ENCODE peak calls at places on chromosome 10, in seven cellular contexts. E is H1, P is K562, K is HCT116, D is HepG2, Q is GM12878, W is SK-N-SH. O is an unnamed sample.
A peak's percentile ranks its signal among the peaks of the same experiment; 100 is the strongest.

GRCh38 chr10:30529373-30529998 is 95.5 kb downstream of the MAP3K8 start:
- DNase-seq in E (no peak), P (no peak), K (no peak), D (no peak), Q (peak; percentile 77), W (no peak), O (no peak)

GRCh38 chr10:32095116-32095733 is 39.0 kb upstream of the KIF5B start:
- DNase-seq in E (no peak), P (no peak), K (peak; percentile 7), D (peak; percentile 86), Q (no peak), W (no peak), O (no peak)

GRCh38 chr10:123901621-123902020 is 10.0 kb upstream of the CPXM2 start:
- DNase-seq in E (no peak), P (peak; percentile 58), K (peak; percentile 27), D (no peak), Q (no peak), W (no peak), O (no peak)

GRCh38 chr10:33337335-33337854 is 2.9 kb upstream of the NRP1 start:
- DNase-seq in E (no peak), P (no peak), K (no peak), D (no peak), Q (no peak), W (no peak), O (no peak)

GRCh38 chr10:76640765-76641164 is 996.8 kb downstream of the KCNMA1 start:
- DNase-seq in E (no peak), P (no peak), K (no peak), D (no peak), Q (no peak), W (no peak), O (no peak)

GRCh38 chr10:77817541-77817940 is 109.0 kb downstream of the DLG5 start:
- DNase-seq in E (no peak), P (no peak), K (no peak), D (no peak), Q (no peak), W (no peak), O (no peak)

GRCh38 chr10:110779489-110779888 is 92.2 kb upstream of the PDCD4 start:
- DNase-seq in E (no peak), P (no peak), K (no peak), D (no peak), Q (no peak), W (no peak), O (no peak)

GRCh38 chr10:50291261-50291850 is 40.0 kb upstream of the ASAH2 start:
- DNase-seq in E (no peak), P (peak; percentile 42), K (no peak), D (no peak), Q (no peak), W (no peak), O (no peak)

GRCh38 chr10:19453967-19454366 is 362.3 kb upstream of the PLXDC2 start:
- DNase-seq in E (no peak), P (no peak), K (no peak), D (no peak), Q (no peak), W (no peak), O (no peak)

GRCh38 chr10:13091816-13092215 is 8.1 kb upstream of the OPTN start:
- DNase-seq in E (no peak), P (peak; percentile 55), K (no peak), D (no peak), Q (no peak), W (no peak), O (no peak)

GRCh38 chr10:88642254-88642653 is 22.0 kb upstream of the LIPF start:
- DNase-seq in E (no peak), P (no peak), K (no peak), D (no peak), Q (no peak), W (no peak), O (no peak)

GRCh38 chr10:47023237-47024045 is 112.2 kb downstream of the PTPN20 start:
- DNase-seq in E (peak; percentile 39), P (no peak), K (no peak), D (no peak), Q (no peak), W (no peak), O (no peak)

GRCh38 chr10:117663750-117664149 is 121.2 kb downstream of the EMX2 start:
- DNase-seq in E (no peak), P (no peak), K (peak; percentile 33), D (peak; percentile 6), Q (peak; percentile 83), W (no peak), O (no peak)
- TF ChIP-seq YY1 in E (no peak), P (no peak), K (no peak), D (no peak), Q (no peak), W (no peak), O (no peak)

DNA sequence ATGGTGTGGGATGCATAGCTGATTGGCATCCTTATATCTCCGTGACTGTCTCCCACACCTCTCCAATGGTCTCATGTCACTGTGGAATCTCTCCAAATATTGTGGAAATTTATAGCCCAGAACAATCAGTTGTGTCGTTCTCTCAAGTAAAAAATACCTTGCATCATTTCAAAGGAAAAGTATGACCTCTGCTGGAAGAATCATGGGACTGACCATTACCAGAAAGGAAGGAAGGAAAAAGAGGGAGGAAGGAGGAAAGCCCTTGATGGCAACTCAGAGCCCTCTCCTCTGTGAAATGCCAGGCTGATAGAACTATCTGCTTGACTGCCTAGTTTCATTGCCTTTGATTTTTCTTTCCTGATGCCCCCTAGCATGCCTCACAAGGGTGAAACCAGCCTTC is 76.3 kb downstream of the FOXI2 start:
- DNase-seq in E (no peak), P (no peak), K (peak; percentile 16), D (no peak), Q (no peak), W (no peak), O (no peak)
- TF ChIP-seq YY1 in E (no peak), P (no peak), K (no peak), D (no peak), Q (no peak), W (no peak), O (no peak)

DNA sequence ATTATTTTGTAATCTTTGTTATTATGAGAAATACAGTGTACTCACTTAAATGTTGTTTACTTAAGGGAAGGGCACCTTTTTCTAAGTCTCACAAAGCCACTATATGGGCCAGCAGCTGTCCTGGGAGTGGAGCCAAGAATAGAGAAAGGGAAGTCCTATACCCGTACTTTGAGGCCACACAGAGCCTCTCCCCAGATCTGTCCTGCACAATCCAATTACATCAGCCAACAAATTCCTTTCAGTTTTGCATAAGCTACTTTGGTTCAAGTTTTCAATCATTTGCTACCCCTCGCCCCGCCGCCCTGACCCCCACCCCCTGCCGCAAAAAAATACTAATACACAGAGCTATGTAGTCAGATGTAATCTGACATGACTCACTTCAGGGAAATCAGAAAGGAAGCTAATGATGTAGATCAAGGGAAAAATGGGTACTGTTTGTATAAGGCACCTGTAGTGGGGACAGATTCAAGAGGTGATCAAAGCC is 297.4 kb upstream of the NEBL start:
- DNase-seq in E (no peak), P (no peak), K (peak; percentile 38), D (peak; percentile 31), Q (no peak), W (peak; percentile 34), O (no peak)
- TF ChIP-seq YY1 in E (no peak), P (no peak), K (no peak), D (no peak), Q (no peak), W (no peak), O (no peak)

DNA sequence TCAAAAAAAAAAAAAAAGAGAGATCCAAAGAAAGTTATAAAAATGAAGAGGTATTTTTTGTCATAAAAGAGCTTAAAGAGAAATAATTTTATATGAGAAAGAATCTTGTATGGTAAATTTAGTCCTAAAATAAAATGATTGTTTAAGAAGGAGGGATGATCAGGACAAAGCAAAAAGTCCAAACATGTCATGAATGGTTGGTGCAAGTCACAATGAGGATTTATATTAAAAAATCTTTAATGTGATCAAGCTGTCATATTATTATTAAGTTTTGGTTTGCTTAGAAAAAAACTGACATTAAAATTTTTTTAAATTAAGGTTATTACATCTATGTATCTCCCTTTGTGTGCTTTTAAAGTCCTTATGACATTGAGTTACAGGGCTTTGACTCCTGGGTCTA is 220.4 kb downstream of the TMEM26 start:
- DNase-seq in E (no peak), P (no peak), K (no peak), D (no peak), Q (no peak), W (no peak), O (no peak)
- TF ChIP-seq YY1 in E (no peak), P (no peak), K (no peak), D (no peak), Q (no peak), W (no peak), O (no peak)

DNA sequence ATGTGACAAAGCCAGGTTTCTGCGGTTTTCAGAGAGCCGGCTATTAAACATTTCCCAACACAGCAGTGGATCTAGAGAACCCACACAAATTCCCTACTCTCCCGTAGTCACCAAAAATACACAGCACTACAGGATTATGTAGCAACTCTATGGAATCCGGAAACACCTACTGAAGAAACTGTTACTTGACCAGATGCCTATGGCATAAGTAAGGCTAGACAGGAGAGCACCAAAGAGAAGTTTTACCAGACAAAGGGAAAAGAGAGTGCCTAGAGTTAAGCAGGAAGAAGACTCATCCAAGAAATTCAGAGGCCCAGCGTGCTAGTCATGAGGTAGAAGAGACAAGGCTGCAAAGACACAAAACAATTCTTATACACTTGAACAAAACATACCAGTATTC is 321.1 kb downstream of the PARD3 start:
- DNase-seq in E (no peak), P (no peak), K (no peak), D (no peak), Q (no peak), W (no peak), O (no peak)
- TF ChIP-seq YY1 in E (no peak), P (no peak), K (no peak), D (no peak), Q (no peak), W (no peak), O (no peak)

O was measured in NT2/D1.